ENCODE peak calls at places on chromosome 2, in five cellular contexts. B is SK-N-SH, P is HepG2, F is GM12878, L is K562. R is an unnamed sample.

GRCh38 chr2:33322099-33322498 is 154.3 kb upstream of the RASGRP3 start:
- DNase-seq in B (no peak), P (no peak), F (no peak), L (no peak), R (no peak)

GRCh38 chr2:120989911-120990441 is 254.3 kb downstream of the GLI2 start:
- DNase-seq in B (no peak), P (no peak), F (no peak), L (no peak), R (peak; percentile 33)

GRCh38 chr2:177187631-177188312 is 24.8 kb upstream of the HNRNPA3 start:
- DNase-seq in B (no peak), P (peak; percentile 95), F (no peak), L (no peak), R (no peak)

GRCh38 chr2:238094438-238095022 is 5.6 kb upstream of the ESPNL start:
- DNase-seq in B (peak; percentile 19), P (no peak), F (no peak), L (no peak), R (no peak)

GRCh38 chr2:127155901-127156300 is 48.9 kb upstream of the BIN1 start:
- DNase-seq in B (no peak), P (no peak), F (no peak), L (no peak), R (no peak)

GRCh38 chr2:209840434-209840833 is 68.8 kb downstream of the UNC80 start:
- DNase-seq in B (no peak), P (no peak), F (no peak), L (no peak), R (no peak)

GRCh38 chr2:195647302-195647701 is 9.7 kb upstream of the SLC39A10 start:
- DNase-seq in B (no peak), P (no peak), F (no peak), L (no peak), R (no peak)

GRCh38 chr2:109597283-109597682 is 16.5 kb downstream of the SEPTIN10 start:
- DNase-seq in B (no peak), P (no peak), F (peak; percentile 51), L (no peak), R (no peak)

GRCh38 chr2:47297767-47298401 is 105.1 kb upstream of the MSH2 start:
- DNase-seq in B (no peak), P (no peak), F (no peak), L (no peak), R (no peak)

GRCh38 chr2:238688197-238689153 is 159.4 kb upstream of the TWIST2 start:
- DNase-seq in B (no peak), P (no peak), F (no peak), L (no peak), R (no peak)

GRCh38 chr2:236742936-236743622 is 173.5 kb downstream of the ACKR3 start:
- DNase-seq in B (no peak), P (no peak), F (no peak), L (no peak), R (no peak)

GRCh38 chr2:113894156-113894743 is 4.4 kb downstream of the ACTR3 start:
- DNase-seq in B (no peak), P (peak; percentile 81), F (no peak), L (no peak), R (no peak)

GRCh38 chr2:158756331-158756730 is 38.8 kb upstream of the DAPL1 start:
- DNase-seq in B (no peak), P (no peak), F (no peak), L (no peak), R (no peak)

GRCh38 chr2:226652388-226652787 is 147.2 kb downstream of the IRS1 start:
- DNase-seq in B (no peak), P (no peak), F (no peak), L (no peak), R (no peak)

GRCh38 chr2:206693399-206694137 is 24.6 kb downstream of the DYTN start:
- DNase-seq in B (peak; percentile 59), P (peak; percentile 65), F (peak; percentile 24), L (peak; percentile 26), R (peak; percentile 7)

GRCh38 chr2:15734871-15735737 is 143.4 kb downstream of the DDX1 start:
- DNase-seq in B (no peak), P (no peak), F (no peak), L (no peak), R (no peak)

GRCh38 chr2:76268928-76269327 is 558.2 kb upstream of the GCFC2 start:
- DNase-seq in B (peak; percentile 25), P (no peak), F (no peak), L (no peak), R (no peak)

GRCh38 chr2:2809771-2810170 is 478.7 kb upstream of the MYT1L start:
- DNase-seq in B (no peak), P (no peak), F (no peak), L (no peak), R (no peak)

GRCh38 chr2:216236486-216236885 is 127.3 kb downstream of the XRCC5 start:
- DNase-seq in B (no peak), P (no peak), F (no peak), L (no peak), R (no peak)

GRCh38 chr2:40760071-40760666 is 308.3 kb upstream of the SLC8A1 start:
- DNase-seq in B (peak; percentile 25), P (peak; percentile 35), F (no peak), L (no peak), R (no peak)
- TF ChIP-seq TAF1 in B (no peak), P (no peak), F (no peak), L (no peak), R (no peak)

DNA sequence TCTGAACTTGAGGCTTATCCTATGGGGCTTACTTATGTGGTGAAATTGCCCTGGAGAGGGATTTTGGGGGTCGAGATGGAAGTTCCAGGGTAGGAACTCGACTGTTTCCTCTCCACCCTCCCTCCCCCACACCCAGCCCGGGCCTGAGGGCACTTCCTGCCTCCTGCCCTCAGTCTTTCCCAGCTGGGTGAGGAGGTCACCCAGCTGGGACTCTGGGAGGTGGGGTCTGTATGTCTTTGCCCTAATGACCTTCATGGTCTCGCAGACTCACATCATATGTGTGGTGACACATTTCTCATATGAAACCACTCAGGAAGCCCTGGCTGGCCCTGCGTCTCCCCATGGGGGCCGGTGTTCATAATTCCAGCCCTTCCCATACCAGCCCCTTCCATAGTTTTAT is 12.4 kb downstream of the ATOH8 start:
- DNase-seq in B (no peak), P (no peak), F (no peak), L (no peak), R (no peak)
- H3K4me1 ChIP-seq in B (peaks cover 54% of the 10 kb centered on the region), P (peaks cover 62% of the 10 kb centered on the region), F (no peaks in the 10 kb centered on the region), L (peaks cover 8% of the 10 kb centered on the region), R (peaks cover 5% of the 10 kb centered on the region)

DNA sequence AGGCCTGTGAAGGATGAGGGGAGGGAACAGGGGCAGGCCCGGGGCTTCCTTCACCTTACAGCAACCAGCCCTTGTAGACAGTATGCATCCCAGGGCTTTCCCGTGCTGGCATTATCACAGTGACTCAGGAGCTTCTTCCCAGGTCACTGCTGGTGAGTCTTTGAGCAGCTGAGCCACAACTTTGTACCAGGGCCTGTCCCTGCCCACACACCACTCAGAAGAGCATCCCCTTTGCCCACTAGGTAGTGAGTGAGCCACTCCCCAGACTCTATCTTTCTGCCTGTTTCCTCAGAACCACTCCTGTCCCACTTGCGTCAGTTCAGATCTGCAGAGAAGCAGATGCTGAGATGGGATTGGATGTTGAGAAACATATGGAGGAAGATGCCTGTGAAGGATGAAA is 69.6 kb upstream of the ALPP start:
- DNase-seq in B (no peak), P (no peak), F (no peak), L (no peak), R (no peak)
- TF ChIP-seq TAF1 in B (no peak), P (no peak), F (no peak), L (no peak), R (no peak)

GRCh38 chr2:60538136-60538535 is 15.3 kb downstream of the BCL11A start:
- DNase-seq in B (no peak), P (no peak), F (no peak), L (no peak), R (no peak)
- H3K4me1 ChIP-seq in B (peaks cover 9% of the 10 kb centered on the region), P (peaks cover 1% of the 10 kb centered on the region), F (peaks cover 9% of the 10 kb centered on the region), L (no peaks in the 10 kb centered on the region), R (peaks cover 39% of the 10 kb centered on the region)

GRCh38 chr2:231816327-231817026 is 30.2 kb downstream of the COPS7B start:
- DNase-seq in B (no peak), P (no peak), F (no peak), L (no peak), R (no peak)
- TF ChIP-seq TAF1 in B (no peak), P (no peak), F (no peak), L (no peak), R (no peak)

GRCh38 chr2:61530365-61531148 is 7.6 kb downstream of the XPO1 start:
- DNase-seq in B (no peak), P (no peak), F (no peak), L (no peak), R (no peak)
- H3K4me1 ChIP-seq in B (peaks cover 8% of the 10 kb centered on the region), P (peaks cover 56% of the 10 kb centered on the region), F (peaks cover 5% of the 10 kb centered on the region), L (peaks cover 13% of the 10 kb centered on the region), R (no peaks in the 10 kb centered on the region)

GRCh38 chr2:133173224-133173623 is 395.0 kb downstream of the NCKAP5 start:
- DNase-seq in B (no peak), P (no peak), F (no peak), L (no peak), R (no peak)

GRCh38 chr2:133171396-133172004 is 396.8 kb downstream of the NCKAP5 start:
- DNase-seq in B (peak; percentile 30), P (peak; percentile 58), F (peak; percentile 3), L (peak; percentile 8), R (no peak)

DNA sequence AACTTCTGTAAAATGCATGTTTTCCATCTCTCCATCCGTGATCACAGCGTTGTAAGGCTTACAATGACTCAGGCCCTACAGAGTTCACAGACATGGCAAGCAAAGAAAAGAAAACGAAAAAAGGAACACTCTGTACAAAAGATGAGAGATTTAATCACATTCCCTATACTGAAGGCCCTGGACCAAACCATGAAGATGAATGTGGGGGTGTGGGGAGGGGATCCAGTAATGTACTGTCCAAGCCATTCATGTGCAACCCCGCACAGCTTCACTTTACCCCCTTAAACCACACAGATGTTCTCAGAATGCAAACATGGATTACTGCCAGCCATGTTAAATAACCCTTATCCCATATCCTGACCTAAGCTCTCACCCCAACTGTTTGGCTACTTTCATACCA is 391.1 kb downstream of the NCKAP5 start:
- DNase-seq in B (no peak), P (no peak), F (no peak), L (no peak), R (no peak)
- TF ChIP-seq TAF1 in B (no peak), P (no peak), F (no peak), L (no peak), R (no peak)

DNA sequence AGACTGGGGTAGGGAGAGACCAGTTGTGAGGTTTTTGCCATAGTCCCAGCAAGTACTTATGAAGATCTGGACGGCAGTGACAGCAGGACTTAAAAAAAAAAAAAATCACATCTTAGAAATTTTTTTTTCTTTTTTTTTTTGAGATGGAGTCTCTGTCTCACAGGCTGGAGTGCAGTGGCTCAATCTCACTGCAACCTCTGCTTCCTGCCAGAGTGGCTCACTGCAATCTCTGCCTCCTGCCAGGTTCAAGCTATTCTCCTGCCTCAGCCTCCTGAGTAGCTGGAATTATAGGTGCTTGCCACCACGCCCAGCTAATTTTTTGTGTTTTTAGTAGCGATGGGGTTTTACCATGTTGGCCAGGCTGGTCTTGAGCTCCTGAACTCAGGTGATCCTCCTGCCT is 22.4 kb upstream of the STAT4 start:
- DNase-seq in B (no peak), P (no peak), F (no peak), L (no peak), R (no peak)
- H3K4me1 ChIP-seq in B (peaks cover 12% of the 10 kb centered on the region), P (no peaks in the 10 kb centered on the region), F (peaks cover 14% of the 10 kb centered on the region), L (no peaks in the 10 kb centered on the region), R (no peaks in the 10 kb centered on the region)

R was measured in H1.